ENCODE peak calls at places on chromosomes 12 and 14, in four cellular contexts. D is GM06990, Z is stomach, X is left ventricle myocardium inferior. J is an unnamed sample.

GRCh38 chr12:109963743-109964429 is 32.3 kb downstream of the GIT2 start:
- DNase-seq in D (no peak), Z (no peak), X (no peak), J (peak)

GRCh38 chr14:71665157-71665556 is 267.1 kb upstream of the RGS6 start:
- DNase-seq in D (no peak), Z (no peak), X (no peak), J (peak)

GRCh38 chr12:46110220-46110700 is 119.9 kb upstream of the SCAF11 start:
- DNase-seq in Z (peak), D (no peak), X (peak), J (no peak)

GRCh38 chr12:80325167-80325959 is 118.7 kb upstream of the PTPRQ start:
- DNase-seq in X (no peak), Z (no peak), D (no peak), J (peak)

GRCh38 chr12:32896438-32897275 is at the start of gene PKP2:
- DNase-seq in D (peak), X (peak), Z (peak), J (no peak)

GRCh38 chr12:129594098-129594497 is 309.7 kb downstream of the TMEM132D start:
- DNase-seq in X (no peak), D (no peak), Z (no peak), J (no peak)

GRCh38 chr12:25395227-25395626 is 144.5 kb upstream of the KRAS start:
- DNase-seq in Z (no peak), X (no peak), D (no peak), J (no peak)

GRCh38 chr14:23610090-23610814 is 25.9 kb upstream of the DHRS2 start:
- DNase-seq in X (no peak), D (no peak), Z (no peak), J (no peak)

GRCh38 chr14:61296707-61297502 is 15.8 kb upstream of the TMEM30B start:
- DNase-seq in Z (no peak), D (no peak), X (no peak), J (peak)

GRCh38 chr12:6285532-6286306 is 24.8 kb upstream of the PLEKHG6 start:
- DNase-seq in D (no peak), Z (no peak), X (no peak), J (peak)

GRCh38 chr12:19131020-19131431 is 1.5 kb downstream of the PLEKHA5 start:
- DNase-seq in D (no peak), Z (peak), X (no peak), J (peak)

GRCh38 chr12:47808049-47808448 is 11.7 kb downstream of the HDAC7 start:
- DNase-seq in X (peak), D (peak), Z (no peak), J (peak)

GRCh38 chr14:30656190-30656632 is 34.1 kb downstream of the SCFD1 start:
- DNase-seq in X (no peak), D (no peak), Z (no peak), J (peak)

GRCh38 chr12:7289743-7290142 is 14.1 kb upstream of the ACSM4 start:
- DNase-seq in D (no peak), Z (no peak), X (no peak), J (no peak)

GRCh38 chr12:12804011-12804410 is 9.1 kb upstream of the DDX47 start:
- DNase-seq in Z (no peak), D (no peak), X (no peak), J (no peak)

GRCh38 chr14:71116206-71117122 is 209.2 kb downstream of the PCNX1 start:
- DNase-seq in Z (no peak), X (no peak), D (peak), J (no peak)

GRCh38 chr14:77615231-77616132 is 955 bp downstream of the SPTLC2 start:
- DNase-seq in Z (no peak), D (peak), X (no peak), J (peak)

GRCh38 chr14:58701156-58701555 is 63.4 kb downstream of the DACT1 start:
- DNase-seq in D (no peak), Z (no peak), X (no peak), J (no peak)

GRCh38 chr14:23294734-23295561 is 7.7 kb downstream of the PPP1R3E start:
- DNase-seq in X (no peak), Z (peak), D (no peak), J (peak)

GRCh38 chr12:89895101-89895500 is 186.5 kb upstream of the ATP2B1 start:
- DNase-seq in Z (no peak), D (no peak), X (no peak), J (no peak)

GRCh38 chr12:16361142-16361783 is 13.8 kb downstream of the MGST1 start:
- DNase-seq in D (no peak), X (no peak), Z (no peak), J (no peak)

GRCh38 chr12:2359725-2360629 is 307.2 kb downstream of the CACNA1C start:
- DNase-seq in X (no peak), Z (no peak), D (no peak), J (no peak)

GRCh38 chr14:88385212-88386101 is at the start of gene SPATA7:
- DNase-seq in X (peak), Z (peak), D (peak), J (peak)

GRCh38 chr14:23302290-23303225 is at the start of gene PPP1R3E:
- DNase-seq in D (peak), X (peak), Z (peak), J (peak)

GRCh38 chr14:63632932-63633514 is 8.6 kb downstream of the WDR89 start:
- DNase-seq in Z (no peak), X (no peak), D (no peak), J (peak)

GRCh38 chr12:96225003-96225855 is 31.1 kb downstream of the ELK3 start:
- DNase-seq in D (no peak), Z (no peak), X (no peak), J (peak)

GRCh38 chr12:14240873-14241220 is 124.6 kb upstream of the ATF7IP start:
- DNase-seq in Z (no peak), D (no peak), X (no peak), J (no peak)
- H3K4me3 ChIP-seq in Z (no peak), D (no peak), X (no peak), J (no peak)

DNA sequence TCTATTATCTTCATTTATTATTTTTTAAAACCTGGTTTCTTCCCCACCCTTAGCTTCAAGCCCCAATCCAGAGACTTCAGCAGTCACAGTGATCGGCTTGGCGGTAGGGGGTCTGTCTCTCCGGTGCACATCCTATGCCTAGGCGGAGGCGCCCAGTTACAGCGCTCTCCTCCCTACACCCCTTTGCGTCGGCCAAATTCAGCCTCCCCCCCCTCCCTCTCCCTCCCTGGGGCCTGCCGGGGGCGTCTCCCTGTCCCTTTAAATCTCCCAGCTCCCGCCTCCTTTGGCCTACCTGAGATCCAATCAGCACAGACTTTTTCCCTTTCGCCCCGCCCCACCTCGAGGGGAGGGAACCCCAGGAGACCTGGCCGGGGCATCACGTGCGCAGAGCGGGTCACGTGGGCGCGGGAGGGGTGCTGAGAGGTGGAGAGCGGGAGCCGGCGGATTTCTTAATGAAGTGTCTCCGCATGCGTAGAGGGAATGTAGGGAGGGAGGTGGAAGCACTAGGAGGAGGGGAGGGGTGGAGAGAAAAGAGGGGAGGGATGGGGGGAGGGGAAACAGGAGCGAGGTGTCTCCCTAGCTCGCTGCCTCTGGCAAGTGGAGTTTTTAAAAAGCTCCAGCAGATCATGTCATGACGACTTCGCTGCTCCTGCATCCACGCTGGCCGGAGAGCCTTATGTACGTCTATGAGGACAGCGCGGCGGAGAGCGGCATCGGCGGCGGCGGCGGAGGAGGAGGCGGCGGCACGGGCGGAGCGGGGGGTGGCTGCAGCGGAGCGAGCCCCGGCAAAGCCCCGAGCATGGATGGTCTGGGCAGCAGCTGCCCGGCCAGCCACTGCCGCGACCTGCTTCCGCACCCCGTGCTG is at the start of gene HOXC13:
- DNase-seq in D (no peak), X (no peak), Z (no peak), J (peak)
- H3K4me3 ChIP-seq in D (no peak), X (peak), Z (no peak), J (no peak)

GRCh38 chr12:108635201-108635996 is 1.7 kb upstream of the SELPLG start:
- DNase-seq in D (peak), X (no peak), Z (no peak), J (no peak)
- H3K4me3 ChIP-seq in D (peak), X (no peak), Z (no peak), J (no peak)

GRCh38 chr12:57152408-57153038 is 5.1 kb upstream of the LRP1-AS start:
- DNase-seq in X (no peak), Z (no peak), D (no peak), J (peak)
- H3K4me3 ChIP-seq in X (peak), Z (no peak), D (no peak), J (no peak)

DNA sequence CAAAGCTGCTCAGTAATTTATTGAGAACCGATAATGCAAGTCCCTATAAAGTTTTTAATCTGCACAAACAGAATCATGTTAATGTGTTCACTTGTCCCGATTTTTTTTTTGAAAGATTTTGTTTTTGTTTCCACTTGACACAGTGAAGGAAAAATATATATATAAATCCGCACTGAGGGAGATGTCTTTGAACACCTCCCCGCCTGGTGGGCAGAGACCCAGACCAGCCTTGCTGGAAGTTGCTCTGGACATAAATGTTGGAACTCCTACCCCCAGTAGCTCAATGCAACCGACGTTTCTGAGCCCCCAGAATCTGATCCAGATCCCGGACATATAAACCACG is 12.7 kb downstream of the TBX3 start:
- DNase-seq in D (no peak), X (no peak), Z (no peak), J (peak)
- H3K4me3 ChIP-seq in D (no peak), X (peak), Z (no peak), J (no peak)

J was measured in cardiac fibroblast.